ENCODE peak calls at places on chromosomes 1 and 21, in four cellular contexts. L is bronchial epithelial cell, J is activated B cell treated with CpG ODN at 0.5 μM for 24 hours, X is choroid plexus epithelial cell. S is an unnamed sample.
A peak's percentile ranks its signal among the peaks of the same experiment; 100 is the strongest.

GRCh38 chr1:188782220-188782841 is 1695.3 kb downstream of the BRINP3 start:
- DNase-seq in L (peak; percentile 47), J (no peak), X (peak; percentile 74), S (no peak)

GRCh38 chr21:44063151-44063912 is 43.9 kb upstream of the PWP2 start:
- DNase-seq in L (no peak), J (no peak), X (no peak), S (no peak)

GRCh38 chr1:77757066-77757584 is 2.5 kb downstream of the USP33 start:
- DNase-seq in L (no peak), J (no peak), X (peak; percentile 14), S (no peak)

GRCh38 chr1:211359876-211360275 is 33.2 kb downstream of the TRAF5 start:
- DNase-seq in L (peak; percentile 23), J (no peak), X (no peak), S (no peak)

GRCh38 chr21:39562791-39563770 is 49.7 kb upstream of the B3GALT5 start:
- DNase-seq in L (no peak), J (no peak), X (no peak), S (no peak)

GRCh38 chr1:15850450-15851079 is 3.1 kb downstream of the SPEN start:
- DNase-seq in L (no peak), J (no peak), X (no peak), S (no peak)

GRCh38 chr21:29346771-29347170 is 48.0 kb downstream of the BACH1 start:
- DNase-seq in L (no peak), J (no peak), X (no peak), S (no peak)

GRCh38 chr1:10616696-10617095 is 141.9 kb downstream of the PEX14 start:
- DNase-seq in L (no peak), J (no peak), X (no peak), S (no peak)

GRCh38 chr1:232923739-232924386 is 26.5 kb upstream of the NTPCR start:
- DNase-seq in L (peak; percentile 87), J (no peak), X (no peak), S (no peak)

GRCh38 chr21:42691901-42692559 is 38.6 kb downstream of the PDE9A start:
- DNase-seq in L (no peak), J (no peak), X (no peak), S (no peak)

GRCh38 chr1:159113783-159114182 is 37.2 kb upstream of the AIM2 start:
- DNase-seq in L (peak; percentile 23), J (no peak), X (no peak), S (no peak)

GRCh38 chr1:222331340-222331739 is 216.6 kb downstream of the HHIPL2 start:
- DNase-seq in L (peak; percentile 61), J (no peak), X (peak; percentile 54), S (no peak)

GRCh38 chr1:109254621-109255096 is 5.3 kb downstream of the CELSR2 start:
- DNase-seq in L (no peak), J (no peak), X (no peak), S (no peak)

GRCh38 chr1:209504571-209504970 is 78.9 kb upstream of the CAMK1G start:
- DNase-seq in L (no peak), J (no peak), X (no peak), S (no peak)

GRCh38 chr1:225480825-225481434 is 53.1 kb upstream of the LBR start:
- DNase-seq in L (peak; percentile 44), J (peak; percentile 55), X (peak; percentile 55), S (peak; percentile 60)

GRCh38 chr1:113995382-113995781 is 16.1 kb downstream of the OLFML3 start:
- DNase-seq in L (no peak), J (no peak), X (no peak), S (no peak)

GRCh38 chr1:212045981-212046380 is 10.4 kb downstream of the DTL start:
- DNase-seq in L (no peak), J (no peak), X (peak; percentile 50), S (no peak)

GRCh38 chr1:68624233-68624632 is 127.4 kb upstream of the DEPDC1 start:
- DNase-seq in L (peak; percentile 74), J (no peak), X (peak; percentile 53), S (no peak)

GRCh38 chr1:232788235-232788872 is 16.9 kb upstream of the MAP10 start:
- DNase-seq in L (no peak), J (no peak), X (no peak), S (no peak)

GRCh38 chr1:46747683-46748288 is 28.9 kb upstream of the EFCAB14 start:
- DNase-seq in L (peak; percentile 75), J (no peak), X (peak; percentile 84), S (no peak)

GRCh38 chr1:207923561-207923960 is 12.6 kb upstream of the CD34 start:
- DNase-seq in L (no peak), J (no peak), X (no peak), S (no peak)

GRCh38 chr1:228937851-228938247 is 202.6 kb downstream of the RHOU start:
- DNase-seq in L (no peak), J (no peak), X (peak; percentile 32), S (no peak)

GRCh38 chr1:172955161-172955821 is 95.5 kb downstream of the TNFSF18 start:
- DNase-seq in L (peak; percentile 66), J (no peak), X (peak; percentile 72), S (no peak)

GRCh38 chr1:179017383-179018326 is 8.0 kb upstream of the FAM20B start:
- DNase-seq in L (peak; percentile 67), J (no peak), X (no peak), S (no peak)

GRCh38 chr1:12697406-12697805 is 18.5 kb upstream of the AADACL3 start:
- DNase-seq in L (no peak), J (no peak), X (no peak), S (no peak)

GRCh38 chr1:44318097-44319088 is 36.7 kb downstream of the ERI3 start:
- DNase-seq in L (peak; percentile 23), J (peak; percentile 31), X (peak; percentile 60), S (no peak)
- TF ChIP-seq CTCF in L (peak; percentile 71), J (peak; percentile 63), X (peak; percentile 84), S (peak; percentile 84)

GRCh38 chr1:213070399-213070798 is 19.4 kb downstream of the RPS6KC1 start:
- DNase-seq in L (peak; percentile 40), J (no peak), X (peak; percentile 84), S (no peak)
- TF ChIP-seq CTCF in L (no peak), J (no peak), X (peak; percentile 50), S (no peak)

DNA sequence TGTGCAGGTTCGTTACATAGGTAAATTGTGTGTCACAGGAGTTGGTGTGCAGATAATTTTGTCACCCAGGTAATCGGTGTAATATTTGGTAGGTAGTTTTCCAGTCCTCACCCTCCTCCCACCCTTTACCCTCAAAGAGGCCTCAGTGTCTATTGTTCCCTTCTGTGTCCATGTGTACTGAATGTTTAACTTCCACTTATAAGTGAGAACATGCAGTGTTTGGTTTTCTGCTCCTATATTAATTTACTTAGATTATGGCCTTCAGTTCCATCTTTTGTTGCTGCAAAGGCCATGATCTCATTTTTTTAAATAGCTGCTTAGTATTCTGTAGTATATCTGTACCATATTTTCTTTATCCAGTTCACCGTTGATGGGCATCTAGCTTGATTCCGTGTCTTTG is 87.3 kb downstream of the RPS6KC1 start:
- DNase-seq in L (no peak), J (no peak), X (no peak), S (no peak)
- TF ChIP-seq CTCF in L (no peak), J (no peak), X (no peak), S (no peak)

GRCh38 chr1:215143497-215143896 is 61.0 kb downstream of the KCNK2 start:
- DNase-seq in L (no peak), J (no peak), X (no peak), S (no peak)

GRCh38 chr1:215147024-215147423 is 64.5 kb downstream of the KCNK2 start:
- DNase-seq in L (no peak), J (no peak), X (no peak), S (no peak)

GRCh38 chr1:215141460-215141859 is 58.9 kb downstream of the KCNK2 start:
- DNase-seq in L (no peak), J (no peak), X (no peak), S (no peak)

GRCh38 chr1:215151841-215152240 is 69.3 kb downstream of the KCNK2 start:
- DNase-seq in L (no peak), J (no peak), X (no peak), S (no peak)

DNA sequence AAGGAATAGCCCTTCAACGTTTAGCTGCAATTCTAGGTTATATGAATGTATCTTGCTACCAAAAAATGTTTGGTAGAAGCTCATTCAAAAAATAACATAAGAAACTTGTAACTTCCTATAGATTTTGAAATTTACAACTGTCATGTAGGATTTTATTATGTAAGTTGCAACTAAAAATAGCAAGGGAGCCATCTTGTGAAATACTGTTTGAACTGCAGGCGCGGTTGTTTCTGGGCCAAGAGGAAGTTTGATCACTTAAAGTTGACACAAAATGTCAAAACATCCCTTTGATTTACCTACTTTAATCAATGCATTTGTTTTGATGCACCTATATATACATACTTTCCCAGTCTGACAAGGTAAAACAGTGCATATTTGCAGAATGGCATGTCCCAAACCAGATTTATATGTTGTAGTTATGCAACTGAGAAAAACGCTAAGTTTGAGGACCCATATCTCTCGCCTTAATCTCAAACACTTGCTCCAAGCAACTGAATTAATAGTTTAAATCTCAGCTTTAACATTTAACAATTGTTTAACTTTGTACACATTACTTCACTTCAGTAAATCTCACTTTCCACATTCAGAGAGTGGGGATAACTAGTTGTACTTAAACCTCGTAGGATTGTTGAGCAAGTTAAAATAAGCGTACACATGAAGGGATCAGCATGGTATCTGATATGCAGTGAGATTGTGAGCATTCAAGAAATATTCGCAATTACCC is 63.9 kb downstream of the KCNK2 start:
- DNase-seq in L (peak; percentile 55), J (no peak), X (peak; percentile 73), S (no peak)
- TF ChIP-seq CTCF in L (peak; percentile 58), J (no peak), X (peak; percentile 77), S (peak; percentile 60)

S was measured in progenitor cell of endocrine pancreas.